ENCODE peak calls at places on chromosomes 6 and 20, in six cellular contexts. K is choroid plexus epithelial cell; O is stimulated activated CD4-positive, alpha-beta T cell treated with anti-CD3 and anti-CD28 coated beads, TNF-alpha, amount 100 ng/mL, for 4 hours; L is H4; J is CD8-positive, alpha-beta memory T cell; U is mammary epithelial cell. M is an unnamed sample.

GRCh38 chr20:37349517-37350491 is 3.9 kb downstream of the SRC start:
- DNase-seq in J (no peak), U (no peak), K (peak), O (no peak), L (no peak), M (peak)

GRCh38 chr6:117482240-117483003 is at the start of gene DCBLD1:
- DNase-seq in K (peak), L (peak), O (peak), U (peak), J (peak), M (peak)

GRCh38 chr6:138107078-138107751 is at the start of gene PERP:
- DNase-seq in U (peak), J (peak), O (peak), L (peak), K (peak), M (peak)

GRCh38 chr20:12594410-12595130 is 414.2 kb upstream of the SPTLC3 start:
- DNase-seq in L (peak), U (no peak), J (no peak), O (no peak), K (peak), M (peak)

GRCh38 chr6:165486183-165487137 is 176.6 kb downstream of the PDE10A start:
- DNase-seq in J (no peak), U (no peak), K (peak), L (no peak), O (no peak), M (no peak)

GRCh38 chr6:134870677-134871498 is 79.0 kb downstream of the ALDH8A1 start:
- DNase-seq in L (peak), K (peak), O (no peak), U (peak), J (no peak), M (peak)

GRCh38 chr6:30781362-30781696 is 37.0 kb upstream of the IER3 start:
- DNase-seq in L (no peak), O (no peak), J (no peak), K (no peak), U (no peak), M (no peak)

GRCh38 chr6:157210954-157211353 is 112.4 kb downstream of the TMEM242 start:
- DNase-seq in J (no peak), L (no peak), U (no peak), K (no peak), O (no peak), M (no peak)

GRCh38 chr6:137709424-137710281 is 157.4 kb upstream of the TNFAIP3 start:
- DNase-seq in J (no peak), L (no peak), U (peak), K (peak), O (no peak), M (peak)

GRCh38 chr6:7910298-7910653 is 312 bp downstream of the TXNDC5 start:
- DNase-seq in O (no peak), L (no peak), U (no peak), K (no peak), J (peak), M (no peak)

GRCh38 chr20:51346686-51347485 is 195.6 kb downstream of the NFATC2 start:
- DNase-seq in K (peak), J (no peak), O (no peak), U (peak), L (no peak), M (peak)

GRCh38 chr20:10619427-10619826 is 54.4 kb downstream of the JAG1 start:
- DNase-seq in J (no peak), K (peak), O (no peak), L (peak), U (peak), M (peak)